ENCODE peak calls at places on chromosomes 16 and 17, in six cellular contexts. I is HTR-8/SVneo; L is NCI-H1417; H is RWPE1; W is CD8-positive, alpha-beta T cell; F is stimulated activated CD8-positive, alpha-beta memory T cell treated with anti-CD3 and anti-CD28 coated beads, Interleukin-7, amount 100 ng/mL, for 1 hour. Y is an unnamed sample.

GRCh38 chr16:75620326-75621169 is 2.5 kb downstream of the ADAT1 start:
- DNase-seq in I (no peak), L (no peak), H (no peak), W (peak; percentile 59), F (peak; percentile 13), Y (no peak)

GRCh38 chr17:40727447-40728231 is 24.1 kb upstream of the KRT24 start:
- DNase-seq in I (no peak), L (no peak), H (peak; percentile 34), W (no peak), F (no peak), Y (no peak)

GRCh38 chr16:85840801-85841200 is 41.3 kb downstream of the COX4I1 start:
- DNase-seq in I (no peak), L (no peak), H (no peak), W (no peak), F (no peak), Y (no peak)

GRCh38 chr17:10610821-10611323 is 46.2 kb downstream of the MYH3 start:
- DNase-seq in I (no peak), L (no peak), H (no peak), W (no peak), F (no peak), Y (no peak)

GRCh38 chr17:28897769-28898259 is 281 bp upstream of the FLOT2 start:
- DNase-seq in I (no peak), L (peak; percentile 40), H (no peak), W (peak; percentile 40), F (no peak), Y (peak; percentile 69)

GRCh38 chr16:10218490-10219206 is 36.4 kb upstream of the GRIN2A start:
- DNase-seq in I (no peak), L (no peak), H (no peak), W (no peak), F (no peak), Y (no peak)

GRCh38 chr16:23064642-23065041 is 84.6 kb downstream of the USP31 start:
- DNase-seq in I (no peak), L (no peak), H (no peak), W (no peak), F (no peak), Y (no peak)

GRCh38 chr17:70078994-70079531 is 4.0 kb downstream of the KCNJ16 start:
- DNase-seq in I (no peak), L (no peak), H (no peak), W (no peak), F (no peak), Y (no peak)

GRCh38 chr16:88705076-88705684 is 1.0 kb downstream of the RNF166 start:
- DNase-seq in I (no peak), L (no peak), H (no peak), W (peak; percentile 66), F (no peak), Y (no peak)

GRCh38 chr16:82899731-82900454 is 273.1 kb downstream of the CDH13 start:
- DNase-seq in I (no peak), L (no peak), H (no peak), W (no peak), F (no peak), Y (no peak)

GRCh38 chr17:44976198-44976597 is 8.1 kb upstream of the C1QL1 start:
- DNase-seq in I (no peak), L (no peak), H (no peak), W (no peak), F (no peak), Y (peak; percentile 87)

GRCh38 chr16:2361129-2361528 is 20.6 kb upstream of the ABCA3 start:
- DNase-seq in I (no peak), L (no peak), H (no peak), W (no peak), F (no peak), Y (no peak)

GRCh38 chr17:75754378-75755204 is 10.4 kb downstream of the GALK1 start:
- DNase-seq in I (no peak), L (no peak), H (no peak), W (no peak), F (no peak), Y (no peak)

GRCh38 chr17:48850792-48851325 is 20.0 kb downstream of the CALCOCO2 start:
- DNase-seq in I (no peak), L (no peak), H (no peak), W (no peak), F (no peak), Y (no peak)

GRCh38 chr16:80938035-80938927 is 68.4 kb downstream of the CMC2 start:
- DNase-seq in I (peak; percentile 87), L (no peak), H (no peak), W (no peak), F (no peak), Y (no peak)

GRCh38 chr17:74860229-74860998 is 729 bp upstream of the GRIN2C start:
- DNase-seq in I (no peak), L (no peak), H (no peak), W (no peak), F (no peak), Y (no peak)